ENCODE peak calls at places on chromosomes 11 and 22, in six cellular contexts. E is IMR-90, O is H1, J is H9, K is mesendoderm, V is mesenchymal stem cell. M is an unnamed sample.

GRCh38 chr11:35045219-35045819 is 93.7 kb upstream of the CD44 start:
- DNase-seq in E (no peak), O (no peak), J (no peak), K (no peak), V (peak), M (no peak)

GRCh38 chr11:121300313-121300971 is 7.9 kb downstream of the SC5D start:
- DNase-seq in E (no peak), O (no peak), J (no peak), K (no peak), V (peak), M (no peak)

GRCh38 chr11:19076744-19077589 is 16.4 kb upstream of the MRGPRX2 start:
- DNase-seq in E (peak), O (peak), J (peak), K (peak), V (peak), M (peak)

GRCh38 chr11:103789957-103790356 is 246.5 kb upstream of the DDI1 start:
- DNase-seq in E (no peak), O (no peak), J (no peak), K (no peak), V (no peak), M (no peak)

GRCh38 chr11:128026596-128026995 is 560.8 kb downstream of the ETS1 start:
- DNase-seq in E (peak), O (no peak), J (no peak), K (no peak), V (peak), M (no peak)

GRCh38 chr11:96714689-96715088 is 324.9 kb downstream of the JRKL start:
- DNase-seq in E (no peak), O (no peak), J (no peak), K (no peak), V (no peak), M (no peak)

GRCh38 chr11:125071831-125072209 is 8.7 kb downstream of the SLC37A2 start:
- DNase-seq in E (no peak), O (no peak), J (no peak), K (no peak), V (no peak), M (no peak)

GRCh38 chr11:17354070-17354924 is 2.7 kb downstream of the NCR3LG1 start:
- DNase-seq in E (peak), O (peak), J (peak), K (peak), V (peak), M (peak)

GRCh38 chr11:72010529-72011233 is 12.0 kb downstream of the IL18BP start:
- DNase-seq in E (no peak), O (no peak), J (no peak), K (no peak), V (no peak), M (no peak)

GRCh38 chr11:131817701-131818188 is 447.3 kb downstream of the NTM start:
- DNase-seq in E (no peak), O (no peak), J (no peak), K (no peak), V (no peak), M (no peak)

GRCh38 chr22:22166941-22167713 is 77.5 kb upstream of the VPREB1 start:
- DNase-seq in E (no peak), O (no peak), J (no peak), K (no peak), V (no peak), M (no peak)

GRCh38 chr22:32839776-32840571 is 38.5 kb downstream of the TIMP3 start:
- DNase-seq in E (peak), O (no peak), J (no peak), K (no peak), V (peak), M (no peak)

GRCh38 chr11:2892215-2893020 is 6.8 kb upstream of the CDKN1C start:
- DNase-seq in E (peak), O (peak), J (peak), K (peak), V (peak), M (peak)

GRCh38 chr11:73227571-73228211 is 9.6 kb downstream of the P2RY2 start:
- DNase-seq in E (no peak), O (peak), J (peak), K (peak), V (no peak), M (no peak)

GRCh38 chr11:113477321-113477720 is 2.1 kb upstream of the DRD2 start:
- DNase-seq in E (no peak), O (peak), J (peak), K (peak), V (no peak), M (no peak)

GRCh38 chr22:38230108-38230825 is 28.5 kb downstream of the MAFF start:
- DNase-seq in E (no peak), O (no peak), J (peak), K (peak), V (peak), M (no peak)

GRCh38 chr11:77779935-77780334 is 40.6 kb downstream of the RSF1 start:
- DNase-seq in E (peak), O (no peak), J (no peak), K (peak), V (peak), M (peak)

GRCh38 chr11:128653828-128654231 is 40.0 kb upstream of the FLI1 start:
- DNase-seq in E (peak), O (peak), J (peak), K (peak), V (peak), M (no peak)

GRCh38 chr11:47997063-47998053 is 17.0 kb downstream of the PTPRJ start:
- DNase-seq in E (no peak), O (no peak), J (no peak), K (peak), V (no peak), M (no peak)

GRCh38 chr11:1301220-1302000 is 8.0 kb downstream of the TOLLIP start:
- DNase-seq in E (no peak), O (peak), J (peak), K (no peak), V (no peak), M (no peak)

GRCh38 chr11:103086461-103086860 is 5.5 kb downstream of the DCUN1D5 start:
- DNase-seq in E (peak), O (no peak), J (no peak), K (no peak), V (no peak), M (no peak)

GRCh38 chr11:111977141-111978027 is 40.2 kb downstream of the DIXDC1 start:
- DNase-seq in E (no peak), O (peak), J (peak), K (peak), V (peak), M (peak)

GRCh38 chr11:64725601-64726139 is 2.7 kb upstream of the NRXN2 start:
- DNase-seq in E (no peak), O (no peak), J (peak), K (peak), V (no peak), M (no peak)

GRCh38 chr11:72085836-72086475 is 5.3 kb downstream of the LRRC51 start:
- DNase-seq in E (no peak), O (no peak), J (no peak), K (peak), V (no peak), M (no peak)

GRCh38 chr11:13776134-13776815 is 107.8 kb downstream of the FAR1 start:
- DNase-seq in E (no peak), O (no peak), J (peak), K (peak), V (no peak), M (no peak)

GRCh38 chr11:45906965-45907591 is at the start of gene FREY1:
- DNase-seq in E (no peak), O (no peak), J (no peak), K (no peak), V (peak), M (no peak)

GRCh38 chr11:134752526-134752925 is 340.5 kb upstream of the B3GAT1 start:
- DNase-seq in E (no peak), O (no peak), J (no peak), K (no peak), V (no peak), M (no peak)

GRCh38 chr11:134749040-134749586 is 337.1 kb upstream of the B3GAT1 start:
- DNase-seq in E (no peak), O (peak), J (peak), K (no peak), V (no peak), M (no peak)

GRCh38 chr11:134751161-134751560 is 339.1 kb upstream of the B3GAT1 start:
- DNase-seq in E (no peak), O (no peak), J (no peak), K (no peak), V (no peak), M (no peak)

GRCh38 chr11:134752964-134753804 is 341.1 kb upstream of the B3GAT1 start:
- DNase-seq in E (no peak), O (no peak), J (no peak), K (no peak), V (no peak), M (no peak)

GRCh38 chr11:134750619-134751018 is 338.6 kb upstream of the B3GAT1 start:
- DNase-seq in E (no peak), O (no peak), J (no peak), K (no peak), V (no peak), M (no peak)
- H2BK15ac ChIP-seq in E (no peak), O (no peak), J (no peak), K (no peak), V (no peak), M (no peak)

DNA sequence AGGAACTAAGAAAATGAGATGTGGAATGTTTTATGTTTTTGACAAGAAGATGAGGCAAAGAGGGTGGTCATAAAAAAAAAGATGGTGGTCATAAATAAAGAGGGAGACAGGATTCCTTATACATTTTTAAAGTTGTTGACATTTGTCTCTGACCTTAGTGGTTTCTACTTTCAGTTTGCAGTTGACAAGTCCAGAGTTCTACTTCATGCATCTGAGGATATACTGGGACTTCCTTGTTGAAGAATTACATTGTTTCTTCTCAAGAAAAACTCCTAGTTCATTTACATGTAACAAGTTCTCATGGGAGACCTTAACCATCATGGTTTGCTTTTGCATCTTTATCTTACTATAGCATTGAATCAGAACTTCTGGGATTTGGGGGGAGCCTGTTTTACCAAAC is 1.2 kb downstream of the OR6X1 start:
- DNase-seq in E (no peak), O (no peak), J (no peak), K (no peak), V (no peak), M (no peak)
- H2BK15ac ChIP-seq in E (no peak), O (no peak), J (no peak), K (no peak), V (no peak), M (no peak)

DNA sequence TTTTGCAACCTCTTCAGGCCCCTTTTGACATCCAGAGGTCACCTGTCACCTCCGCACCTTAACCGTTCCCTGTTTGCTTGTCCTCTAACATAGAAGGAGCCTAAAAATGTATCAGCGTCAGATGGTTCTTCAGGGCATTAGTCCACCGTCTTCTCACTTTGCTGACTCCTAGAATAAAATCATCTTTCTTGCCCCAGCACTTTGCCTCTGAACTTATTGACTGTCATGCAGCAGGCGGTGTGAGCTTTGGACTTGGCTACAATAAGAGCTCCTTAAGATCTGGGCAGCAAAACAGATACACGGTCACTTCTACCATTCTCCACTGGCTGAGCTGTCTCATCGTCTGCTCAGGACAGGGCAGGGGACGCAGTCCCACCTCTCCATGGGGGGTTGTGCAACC is 339.8 kb upstream of the B3GAT1 start:
- DNase-seq in E (no peak), O (no peak), J (no peak), K (no peak), V (no peak), M (no peak)
- H2BK15ac ChIP-seq in E (no peak), O (no peak), J (no peak), K (no peak), V (no peak), M (no peak)

GRCh38 chr22:37010174-37010573 is 9.1 kb downstream of the TST start:
- DNase-seq in E (no peak), O (no peak), J (no peak), K (no peak), V (no peak), M (no peak)
- H2BK15ac ChIP-seq in E (no peak), O (no peak), J (no peak), K (no peak), V (no peak), M (no peak)

GRCh38 chr11:62471603-62472002 is 52.8 kb downstream of the SCGB1A1 start:
- DNase-seq in E (no peak), O (no peak), J (no peak), K (no peak), V (no peak), M (no peak)
- H2BK15ac ChIP-seq in E (no peak), O (no peak), J (no peak), K (no peak), V (no peak), M (peak)

GRCh38 chr11:119789766-119790407 is 60.9 kb upstream of the NECTIN1 start:
- DNase-seq in E (no peak), O (no peak), J (no peak), K (no peak), V (no peak), M (no peak)

GRCh38 chr11:119791047-119791446 is 62.0 kb upstream of the NECTIN1 start:
- DNase-seq in E (no peak), O (no peak), J (no peak), K (no peak), V (no peak), M (no peak)

GRCh38 chr11:119791701-119792151 is 62.7 kb upstream of the NECTIN1 start:
- DNase-seq in E (peak), O (no peak), J (no peak), K (peak), V (no peak), M (peak)

GRCh38 chr11:119788911-119789560 is 60.0 kb upstream of the NECTIN1 start:
- DNase-seq in E (no peak), O (no peak), J (no peak), K (peak), V (no peak), M (no peak)

DNA sequence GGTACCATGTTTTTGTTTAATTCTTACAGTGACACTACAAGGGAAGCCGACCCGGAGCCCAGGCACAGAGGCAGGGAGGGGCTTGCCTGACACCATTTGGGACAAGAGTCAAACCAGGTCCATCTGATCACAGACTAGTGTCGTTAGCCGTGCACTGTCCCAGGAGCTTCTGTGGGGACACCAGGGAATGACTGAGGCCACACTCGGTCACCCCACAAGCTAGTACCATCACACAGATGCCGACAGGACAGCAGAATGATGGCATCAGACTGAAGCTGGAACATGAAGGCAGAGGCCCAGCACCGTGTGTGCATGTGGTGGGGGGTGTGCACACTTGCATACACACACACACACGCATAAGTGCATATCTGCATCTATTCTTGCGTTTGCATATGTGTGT is 61.5 kb upstream of the NECTIN1 start:
- DNase-seq in E (no peak), O (no peak), J (no peak), K (no peak), V (no peak), M (no peak)
- H2BK15ac ChIP-seq in E (no peak), O (peak), J (no peak), K (no peak), V (no peak), M (no peak)

GRCh38 chr22:40517631-40518030 is 118.9 kb downstream of the MRTFA start:
- DNase-seq in E (no peak), O (no peak), J (no peak), K (no peak), V (no peak), M (no peak)
- H2BK15ac ChIP-seq in E (no peak), O (no peak), J (no peak), K (no peak), V (no peak), M (no peak)

GRCh38 chr11:130194241-130195023 is 34.9 kb downstream of the ST14 start:
- DNase-seq in E (no peak), O (no peak), J (no peak), K (no peak), V (no peak), M (no peak)
- H2BK15ac ChIP-seq in E (no peak), O (no peak), J (no peak), K (no peak), V (no peak), M (no peak)